ENCODE peak calls at places on chromosomes 13 and 19, in four cellular contexts. E, B, V and W are unnamed samples.

GRCh38 chr19:3699071-3699740 is 1.1 kb downstream of the PIP5K1C start:
- DNase-seq in E (peak; percentile 45), V (no peak), B (peak; percentile 62), W (peak; percentile 76)

GRCh38 chr19:13619203-13619632 is 112.9 kb upstream of the CACNA1A start:
- DNase-seq in V (no peak), E (no peak), B (no peak), W (no peak)

GRCh38 chr13:21014666-21015170 is 46.7 kb downstream of the LATS2 start:
- DNase-seq in V (peak; percentile 73), B (peak; percentile 79), E (no peak), W (peak; percentile 89)

GRCh38 chr19:15282311-15282705 is 50.0 kb downstream of the BRD4 start:
- DNase-seq in V (no peak), B (no peak), E (no peak), W (no peak)

GRCh38 chr19:55418185-55418584 is 10.6 kb upstream of the UBE2S start:
- DNase-seq in B (no peak), V (peak; percentile 61), E (no peak), W (peak; percentile 67)

GRCh38 chr13:112879283-112879833 is 89.7 kb upstream of the MCF2L start:
- DNase-seq in B (peak; percentile 37), V (no peak), E (no peak), W (no peak)

GRCh38 chr19:44512326-44513298 is 12.3 kb upstream of the ZNF180 start:
- DNase-seq in E (no peak), B (no peak), V (no peak), W (no peak)

GRCh38 chr13:49499889-49500660 is 4.3 kb downstream of the PHF11 start:
- DNase-seq in V (no peak), B (no peak), E (no peak), W (no peak)

GRCh38 chr13:76004411-76004810 is 368.3 kb downstream of the LMO7 start:
- DNase-seq in E (no peak), V (no peak), B (no peak), W (no peak)

GRCh38 chr13:28012383-28012782 is 23.9 kb upstream of the URAD start:
- DNase-seq in V (no peak), B (no peak), E (no peak), W (no peak)

GRCh38 chr19:23957660-23958281 is 43.1 kb downstream of the ZNF726 start:
- DNase-seq in B (no peak), V (no peak), E (no peak), W (no peak)

GRCh38 chr13:21885714-21886224 is 214.9 kb downstream of the FGF9 start:
- DNase-seq in B (no peak), V (no peak), E (no peak), W (no peak)

GRCh38 chr19:391199-391557 is 17.8 kb downstream of the C2CD4C start:
- DNase-seq in V (no peak), B (no peak), E (no peak), W (no peak)

GRCh38 chr13:20407759-20408158 is 117.9 kb downstream of the CRYL1 start:
- DNase-seq in E (no peak), V (no peak), B (no peak), W (no peak)

GRCh38 chr13:24615114-24615513 is 65.1 kb upstream of the ATP12A start:
- DNase-seq in E (no peak), B (no peak), V (no peak), W (no peak)

GRCh38 chr19:1997353-1998233 is 17.9 kb downstream of the BTBD2 start:
- DNase-seq in E (no peak), V (no peak), B (no peak), W (no peak)

GRCh38 chr13:44755872-44756271 is 179.7 kb upstream of the TSC22D1 start:
- DNase-seq in E (no peak), V (no peak), B (no peak), W (no peak)

GRCh38 chr13:37960427-37960826 is 90.9 kb upstream of the TRPC4 start:
- DNase-seq in E (no peak), B (no peak), V (no peak), W (no peak)

GRCh38 chr13:30569901-30570576 is 47.7 kb upstream of the USPL1 start:
- DNase-seq in V (no peak), E (no peak), B (peak; percentile 42), W (no peak)

GRCh38 chr19:1173845-1174809 is at the start of gene SBNO2:
- DNase-seq in E (peak; percentile 77), V (peak; percentile 91), B (peak; percentile 92), W (peak; percentile 80)

GRCh38 chr19:1252221-1252817 is 3.9 kb downstream of the MIDN start:
- DNase-seq in V (peak; percentile 85), B (peak; percentile 96), E (peak; percentile 91), W (peak; percentile 96)

GRCh38 chr19:16405091-16405490 is 66.7 kb downstream of the EPS15L1 start:
- DNase-seq in B (no peak), E (no peak), V (no peak), W (no peak)

GRCh38 chr13:58397596-58398387 is 766.2 kb downstream of the PCDH17 start:
- DNase-seq in E (no peak), B (peak; percentile 25), V (no peak), W (no peak)

GRCh38 chr19:48308695-48309586 is 16.4 kb upstream of the EMP3 start:
- DNase-seq in B (no peak), E (no peak), V (no peak), W (peak; percentile 54)

GRCh38 chr19:48489608-48490216 is 20.5 kb downstream of the CYTH2 start:
- DNase-seq in V (peak; percentile 82), B (peak; percentile 68), E (peak; percentile 57), W (peak; percentile 79)

GRCh38 chr13:30156270-30156669 is 151.1 kb downstream of the KATNAL1 start:
- DNase-seq in B (no peak), E (no peak), V (no peak), W (no peak)

GRCh38 chr19:6416658-6417405 is 7.8 kb downstream of the KHSRP start:
- DNase-seq in V (no peak), B (no peak), E (no peak), W (no peak)
- H3K36me3 ChIP-seq in V (peaks cover 21% of the 10 kb centered on the region), B (peaks cover 80% of the 10 kb centered on the region), E (peaks cover 81% of the 10 kb centered on the region), W (peaks cover 70% of the 10 kb centered on the region)

GRCh38 chr13:60494296-60494695 is 97.3 kb downstream of the TDRD3 start:
- DNase-seq in E (no peak), V (no peak), B (no peak), W (no peak)

GRCh38 chr13:60492187-60492586 is 95.2 kb downstream of the TDRD3 start:
- DNase-seq in B (no peak), E (no peak), V (no peak), W (no peak)
- TF ChIP-seq POLR2A in B (no peak), E (no peak), V (no peak), W (no peak)

GRCh38 chr19:40750035-40750284 is 317 bp downstream of the ACTMAP start:
- DNase-seq in B (no peak), V (no peak), E (no peak), W (no peak)
- H3K4me1 ChIP-seq in B (peaks cover 48% of the 10 kb centered on the region), V (peaks cover 25% of the 10 kb centered on the region), E (peaks cover 25% of the 10 kb centered on the region), W (peaks cover 45% of the 10 kb centered on the region)

GRCh38 chr19:47067215-47067847 is 18.9 kb upstream of the TMEM160 start:
- DNase-seq in V (no peak), B (no peak), E (no peak), W (no peak)
- H3K36me3 ChIP-seq in V (peaks cover 10% of the 10 kb centered on the region), B (peaks cover 87% of the 10 kb centered on the region), E (peaks cover 77% of the 10 kb centered on the region), W (peaks cover 53% of the 10 kb centered on the region)

GRCh38 chr13:41059896-41060722 is 1.2 kb upstream of the WBP4 start:
- DNase-seq in E (peak; percentile 76), B (peak; percentile 95), V (peak; percentile 96), W (peak; percentile 85)
- TF ChIP-seq POLR2A in E (peak; percentile 73), B (peak; percentile 69), V (peak; percentile 65), W (no peak)

GRCh38 chr19:32671883-32672282 is 3.1 kb downstream of the ANKRD27 start:
- DNase-seq in B (no peak), E (no peak), V (no peak), W (no peak)
- H3K4me1 ChIP-seq in B (peaks cover 66% of the 10 kb centered on the region), E (no peaks in the 10 kb centered on the region), V (no peaks in the 10 kb centered on the region), W (peaks cover 25% of the 10 kb centered on the region)

DNA sequence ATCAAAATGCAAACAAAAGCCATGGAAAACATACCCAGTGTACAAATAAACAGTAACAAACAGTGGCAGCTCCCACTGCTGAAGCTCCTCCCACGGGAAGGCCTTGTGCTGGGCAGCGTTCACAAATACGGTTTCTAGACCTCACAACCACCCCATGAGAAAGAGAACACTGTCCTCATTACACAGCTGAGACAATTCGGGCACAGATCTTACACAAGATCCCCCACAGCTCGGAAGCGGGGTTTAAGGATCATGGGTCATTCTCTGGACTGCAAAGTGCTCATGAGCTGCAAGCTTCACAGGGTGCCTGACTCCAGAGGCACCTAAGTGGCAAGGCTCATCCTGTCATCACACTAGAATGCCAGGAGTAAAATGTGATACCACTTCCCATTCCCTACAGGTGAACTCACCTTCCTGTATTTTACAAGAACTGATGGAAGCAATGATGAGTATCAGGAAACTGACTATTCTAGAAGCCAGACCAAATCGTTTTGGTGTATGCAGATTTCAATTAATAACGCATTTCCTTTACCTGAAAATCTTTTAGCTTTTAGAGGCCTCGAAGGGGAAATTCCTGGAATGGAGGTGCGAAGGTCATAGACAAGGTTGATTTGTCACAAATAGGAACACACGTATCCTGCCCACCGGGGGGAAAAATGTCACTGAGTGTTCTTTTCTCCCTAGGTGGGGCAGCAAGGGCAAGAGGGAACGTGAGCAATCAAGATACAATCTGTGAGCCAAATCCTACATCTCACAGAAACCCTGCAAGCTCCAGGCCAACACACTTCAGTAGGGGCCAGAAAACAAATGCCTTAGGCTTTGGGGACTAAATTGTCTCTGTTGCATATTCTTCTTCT is 41.2 kb downstream of the STK24 start:
- DNase-seq in V (no peak), E (no peak), B (no peak), W (no peak)
- H3K36me3 ChIP-seq in V (no peaks in the 10 kb centered on the region), E (no peaks in the 10 kb centered on the region), B (no peaks in the 10 kb centered on the region), W (no peaks in the 10 kb centered on the region)